ENCODE peak calls at places on chromosomes 16 and 17, in five cellular contexts. M, C, Z, K and R are unnamed samples.

GRCh38 chr16:5504028-5504758 is 406.6 kb upstream of the EEF2KMT start:
- DNase-seq in M (no peak), C (no peak), Z (no peak), K (no peak), R (no peak)

GRCh38 chr17:15260376-15261062 is 4.6 kb downstream of the PMP22 start:
- DNase-seq in M (peak; percentile 8), C (peak; percentile 98), Z (peak; percentile 89), K (peak; percentile 39), R (peak; percentile 4)

GRCh38 chr17:82848022-82848592 is 8.3 kb upstream of the ZNF750 start:
- DNase-seq in M (peak; percentile 25), C (no peak), Z (peak; percentile 9), K (no peak), R (peak; percentile 18)

GRCh38 chr17:73065376-73065775 is 27.1 kb downstream of the SLC39A11 start:
- DNase-seq in M (no peak), C (no peak), Z (no peak), K (no peak), R (no peak)

GRCh38 chr16:81371106-81371505 is 56.3 kb downstream of the GAN start:
- DNase-seq in M (no peak), C (no peak), Z (peak; percentile 20), K (no peak), R (no peak)

GRCh38 chr17:66829386-66829864 is 5.5 kb upstream of the CACNG5 start:
- DNase-seq in M (no peak), C (peak; percentile 94), Z (peak; percentile 54), K (no peak), R (no peak)

GRCh38 chr17:36899250-36900129 is 37.8 kb upstream of the LHX1 start:
- DNase-seq in M (no peak), C (peak; percentile 70), Z (no peak), K (no peak), R (no peak)

GRCh38 chr17:7060165-7060890 is 16.4 kb upstream of the SLC16A11 start:
- DNase-seq in M (no peak), C (no peak), Z (no peak), K (no peak), R (no peak)

GRCh38 chr17:40307001-40307690 is 1.8 kb upstream of the RARA start:
- DNase-seq in M (no peak), C (peak; percentile 82), Z (peak; percentile 84), K (no peak), R (no peak)

GRCh38 chr17:68310141-68310540 is 18.8 kb downstream of the ARSG start:
- DNase-seq in M (no peak), C (no peak), Z (no peak), K (no peak), R (no peak)

GRCh38 chr17:81239714-81240555 is 817 bp downstream of the NDUFAF8 start:
- DNase-seq in M (peak; percentile 32), C (no peak), Z (peak; percentile 33), K (peak; percentile 36), R (peak; percentile 24)

GRCh38 chr16:88287219-88287618 is 95.5 kb upstream of the ZNF469 start:
- DNase-seq in M (no peak), C (peak; percentile 68), Z (no peak), K (no peak), R (peak; percentile 23)